ENCODE peak calls at places on chromosome 21, in seven cellular contexts. N is OCI-LY7, L is HFFc6, B is GM03348, P is small intestine, Z is dorsolateral prefrontal cortex, G is hippocampal formation. O is an unnamed sample.

GRCh38 chr21:38760017-38760761 is 45.5 kb upstream of the ETS2 start:
- DNase-seq in Z (no peak), P (no peak), G (no peak), B (no peak), N (no peak), L (no peak), O (no peak)

GRCh38 chr21:32807717-32808380 is 36.3 kb upstream of the PAXBP1 start:
- DNase-seq in N (no peak), B (peak), L (peak), G (peak), P (peak), Z (no peak), O (no peak)

GRCh38 chr21:37562920-37563640 is 196.5 kb downstream of the DYRK1A start:
- DNase-seq in G (no peak), L (no peak), P (peak), N (no peak), Z (peak), B (no peak), O (peak)

GRCh38 chr21:44293551-44294231 is 6.2 kb upstream of the PFKL start:
- DNase-seq in L (no peak), N (no peak), Z (no peak), G (no peak), P (no peak), B (no peak), O (no peak)

GRCh38 chr21:37915941-37916794 is at the start of gene KCNJ6:
- DNase-seq in B (peak), G (peak), L (no peak), N (no peak), Z (peak), P (peak), O (peak)

GRCh38 chr21:41164981-41165650 is 2.8 kb upstream of the BACE2 start:
- DNase-seq in N (no peak), B (no peak), Z (no peak), G (no peak), L (no peak), P (peak), O (no peak)

GRCh38 chr21:42424848-42425602 is 21.3 kb downstream of the UBASH3A start:
- DNase-seq in P (peak), G (no peak), N (no peak), Z (no peak), L (no peak), B (no peak), O (no peak)

GRCh38 chr21:45324430-45325205 is 36.9 kb upstream of the POFUT2 start:
- DNase-seq in L (no peak), P (no peak), Z (no peak), N (no peak), G (no peak), B (no peak), O (no peak)

GRCh38 chr21:45168522-45168921 is 94.1 kb downstream of the ADARB1 start:
- DNase-seq in N (no peak), B (no peak), Z (no peak), L (no peak), P (no peak), G (no peak), O (no peak)

O was measured in trophoblast cell.